ENCODE peak calls at places on chromosomes 1 and 21, in six cellular contexts. C is HFF-Myc, M is adipocyte, F is AG10803, D is kidney, U is GM12864. Q is an unnamed sample.

GRCh38 chr1:201349091-201349490 is 28.4 kb downstream of the TNNT2 start:
- DNase-seq in C (no peak), M (no peak), F (no peak), D (no peak), U (no peak), Q (no peak)

GRCh38 chr1:221035680-221036153 is 156.5 kb downstream of the HLX start:
- DNase-seq in C (peak; percentile 63), M (peak; percentile 42), F (peak; percentile 67), D (no peak), U (no peak), Q (peak; percentile 25)

GRCh38 chr1:56516539-56517252 is 62.7 kb downstream of the PLPP3 start:
- DNase-seq in C (no peak), M (peak; percentile 40), F (peak; percentile 51), D (no peak), U (peak; percentile 70), Q (no peak)

GRCh38 chr1:211938473-211939080 is 96.8 kb downstream of the INTS7 start:
- DNase-seq in C (no peak), M (no peak), F (no peak), D (no peak), U (peak; percentile 57), Q (no peak)

GRCh38 chr21:43764576-43765495 is 11.3 kb downstream of the CSTB start:
- DNase-seq in C (no peak), M (peak; percentile 7), F (no peak), D (no peak), U (no peak), Q (no peak)

GRCh38 chr1:6349254-6349943 is 44.2 kb downstream of the ACOT7 start:
- DNase-seq in C (no peak), M (no peak), F (no peak), D (no peak), U (no peak), Q (no peak)

GRCh38 chr1:29876902-29877301 is 640.6 kb downstream of the PTPRU start:
- DNase-seq in C (no peak), M (no peak), F (no peak), D (no peak), U (no peak), Q (no peak)

GRCh38 chr1:50978852-50979781 is 9.1 kb downstream of the CDKN2C start:
- DNase-seq in C (no peak), M (peak; percentile 58), F (peak; percentile 27), D (no peak), U (no peak), Q (no peak)

GRCh38 chr1:7579831-7580804 is 191.0 kb upstream of the VAMP3 start:
- DNase-seq in C (no peak), M (no peak), F (no peak), D (peak; percentile 40), U (no peak), Q (no peak)

GRCh38 chr1:248288385-248288784 is 10.6 kb upstream of the OR2T33 start:
- DNase-seq in C (no peak), M (no peak), F (no peak), D (no peak), U (no peak), Q (no peak)

DNA sequence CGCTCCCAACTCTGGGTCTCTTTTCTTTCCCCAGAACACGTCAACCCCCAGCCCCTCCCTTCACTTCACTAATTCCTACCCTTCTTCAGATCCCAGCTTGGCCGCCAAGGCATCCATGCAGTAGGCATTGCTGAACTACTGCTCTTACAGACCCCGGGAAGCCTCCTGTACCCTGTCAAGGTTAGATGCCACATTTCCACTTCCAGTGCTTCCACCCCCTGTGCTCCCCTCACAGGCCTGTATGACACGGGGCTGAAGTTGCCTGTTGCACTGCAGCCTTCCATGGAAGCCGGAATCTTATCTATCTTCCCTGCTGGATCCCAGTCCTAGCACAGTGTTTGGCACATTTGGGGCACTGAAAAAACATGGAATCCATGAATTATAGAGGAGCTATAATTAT is 99.0 kb upstream of the SOD1 start:
- DNase-seq in C (no peak), M (no peak), F (no peak), D (no peak), U (no peak), Q (no peak)
- H3K4me3 ChIP-seq in C (no peak overlapping the region), M (no peak overlapping the region), F (no peak overlapping the region), D (no peak overlapping the region), U (no peak overlapping the region), Q (no peak overlapping the region)

DNA sequence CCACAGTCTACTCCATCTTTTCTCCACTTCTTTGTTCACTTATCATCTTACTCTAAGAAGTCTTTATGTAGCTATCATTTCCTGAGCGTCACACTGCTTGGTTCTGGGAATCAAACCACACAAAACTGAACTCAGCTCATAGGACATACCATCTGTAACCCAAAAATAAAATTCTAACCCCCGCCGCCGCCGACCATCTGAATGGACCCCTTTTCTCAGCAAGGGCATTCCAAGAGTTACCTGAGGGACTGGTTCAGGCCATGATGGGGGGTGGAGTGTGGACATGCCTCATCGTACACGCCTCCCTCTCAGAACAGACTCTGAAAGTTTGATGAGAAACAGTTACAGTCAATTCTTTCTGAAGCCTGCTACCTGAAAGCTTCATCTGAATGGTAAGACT is 12.6 kb upstream of the CHI3L2 start:
- DNase-seq in C (no peak), M (no peak), F (no peak), D (no peak), U (peak; percentile 79), Q (no peak)
- H3K4me3 ChIP-seq in C (no peak overlapping the region), M (no peak overlapping the region), F (no peak overlapping the region), D (no peak overlapping the region), U (peak overlapping the region; percentile 17), Q (no peak overlapping the region)

GRCh38 chr1:198729195-198729863 is 90.5 kb downstream of the PTPRC start:
- DNase-seq in C (no peak), M (no peak), F (no peak), D (no peak), U (no peak), Q (no peak)

GRCh38 chr1:198730952-198731351 is 92.1 kb downstream of the PTPRC start:
- DNase-seq in C (no peak), M (no peak), F (no peak), D (no peak), U (no peak), Q (no peak)

GRCh38 chr1:198734323-198735008 is 95.6 kb downstream of the PTPRC start:
- DNase-seq in C (no peak), M (no peak), F (no peak), D (no peak), U (peak; percentile 27), Q (no peak)
- H3K4me3 ChIP-seq in C (no peak overlapping the region), M (no peak overlapping the region), F (no peak overlapping the region), D (no peak overlapping the region), U (no peak overlapping the region), Q (no peak overlapping the region)

DNA sequence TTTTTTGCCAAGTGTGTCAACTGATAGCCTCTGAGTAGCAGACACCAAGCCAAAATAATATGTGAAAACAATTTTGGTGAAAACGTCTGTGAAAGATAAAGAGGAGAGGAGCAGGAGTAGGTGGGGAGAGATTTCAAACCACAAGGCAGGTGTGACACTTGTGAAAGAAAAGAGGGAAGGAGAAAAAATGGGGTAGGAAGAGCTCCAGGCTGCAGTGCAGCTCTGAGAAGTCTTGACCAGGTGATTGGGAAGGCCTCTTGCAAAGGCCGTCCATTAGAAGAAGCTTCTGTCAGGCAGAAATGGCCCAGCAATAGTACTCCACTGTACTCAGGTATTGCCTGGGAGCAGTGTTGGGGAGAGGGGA is 10.6 kb upstream of the RAVER2 start:
- DNase-seq in C (no peak), M (no peak), F (no peak), D (no peak), U (no peak), Q (no peak)
- H3K4me3 ChIP-seq in C (no peak overlapping the region), M (no peak overlapping the region), F (no peak overlapping the region), D (no peak overlapping the region), U (no peak overlapping the region), Q (no peak overlapping the region)

DNA sequence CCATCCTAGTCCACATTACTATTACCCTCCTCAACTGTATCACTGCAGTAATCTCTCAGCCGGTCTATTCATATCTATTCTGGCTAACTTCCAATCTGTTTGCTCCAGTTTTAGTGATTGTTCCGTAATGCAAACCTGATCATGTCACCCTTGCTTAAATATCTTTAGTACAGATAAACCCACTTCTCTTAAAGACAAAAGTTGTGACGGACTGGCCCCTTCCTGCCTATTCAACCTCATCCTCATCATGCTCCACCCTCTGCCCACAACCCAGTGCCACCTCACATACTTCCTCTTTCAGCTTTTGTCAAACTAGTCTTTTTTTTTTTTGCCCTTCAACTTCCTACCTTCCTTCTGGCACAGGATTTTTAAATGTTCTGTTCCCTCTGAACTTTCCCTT is 2.8 kb upstream of the C1orf162 start:
- DNase-seq in C (no peak), M (no peak), F (no peak), D (no peak), U (peak; percentile 58), Q (no peak)
- H3K4me3 ChIP-seq in C (no peak overlapping the region), M (no peak overlapping the region), F (no peak overlapping the region), D (no peak overlapping the region), U (no peak overlapping the region), Q (no peak overlapping the region)

DNA sequence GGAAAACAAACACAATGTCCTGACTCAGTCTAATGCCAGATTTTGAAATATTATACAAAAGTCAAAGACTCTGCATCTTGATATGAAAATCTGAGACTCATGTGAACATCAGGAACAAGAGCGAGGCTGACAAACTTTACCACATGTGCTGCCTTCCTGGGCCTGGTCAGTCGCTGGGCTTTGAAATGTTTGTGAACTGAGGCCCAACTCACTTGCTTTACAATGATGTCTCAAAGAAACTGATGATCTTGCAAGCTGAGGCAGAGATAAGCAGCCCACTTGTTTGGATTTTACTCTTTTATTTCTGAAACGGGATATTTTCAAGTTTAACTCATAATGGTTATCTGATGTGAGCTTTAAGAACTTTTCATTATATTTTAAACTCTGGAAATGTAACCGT is 2.1 kb downstream of the BCAR3 start:
- DNase-seq in C (no peak), M (no peak), F (no peak), D (no peak), U (no peak), Q (no peak)
- H3K4me3 ChIP-seq in C (peak overlapping the region; percentile 72), M (peak overlapping the region; percentile 92), F (peak overlapping the region; percentile 65), D (no peak overlapping the region), U (no peak overlapping the region), Q (peak overlapping the region; percentile 83)

DNA sequence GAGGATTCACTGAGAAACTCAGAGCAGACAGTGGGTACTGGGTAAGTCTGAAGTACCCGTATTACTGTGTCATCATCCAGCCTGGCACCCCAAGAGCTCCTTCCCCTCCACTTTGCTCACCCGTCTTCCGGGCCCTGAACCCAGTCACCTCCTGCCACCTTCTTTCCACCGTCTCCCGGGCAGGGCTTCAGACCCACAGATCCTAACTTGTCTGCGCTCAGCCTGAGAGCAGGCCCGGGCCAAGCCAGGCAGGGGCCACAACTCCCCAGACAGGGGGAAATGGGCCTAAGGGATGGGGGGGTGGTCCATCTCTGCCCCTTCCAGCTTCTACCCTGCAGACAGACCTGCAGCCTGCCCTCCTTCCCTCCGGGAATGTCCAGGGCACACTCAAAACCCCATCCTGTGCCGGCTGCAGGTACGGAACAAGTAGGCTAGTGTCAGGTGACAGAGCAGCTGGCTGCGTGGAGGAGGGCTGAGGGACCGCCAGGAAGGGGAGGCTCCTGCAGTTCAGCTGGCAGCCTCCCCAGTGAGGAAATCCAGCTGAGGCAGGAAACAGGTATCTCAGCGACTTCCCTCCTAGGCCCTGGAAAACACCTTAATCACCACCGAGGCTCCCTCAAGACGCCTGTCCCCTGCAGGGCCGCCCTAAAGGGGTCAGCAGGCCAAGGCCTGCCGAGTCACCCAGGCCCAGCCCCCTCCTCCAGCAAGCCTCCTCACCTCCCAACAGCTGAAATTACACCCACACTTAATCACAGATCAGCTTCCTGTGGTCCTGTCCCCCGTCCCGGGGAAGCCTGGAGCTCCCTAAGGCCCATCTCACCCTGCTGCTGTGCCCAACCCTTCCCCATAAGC is 3.5 kb downstream of the HSPG2 start:
- DNase-seq in C (no peak), M (no peak), F (no peak), D (peak; percentile 92), U (no peak), Q (no peak)
- H3K4me3 ChIP-seq in C (no peak overlapping the region), M (peak overlapping the region; percentile 90), F (peak overlapping the region; percentile 47), D (no peak overlapping the region), U (no peak overlapping the region), Q (peak overlapping the region; percentile 34)

Q was measured in skeletal muscle cell.